ENCODE peak calls at places on chromosomes 11 and 22, in eight cellular contexts. One of them, this sample, is unnamed.

GRCh38 chr11:112734207-112734606 is 227.0 kb upstream of the NCAM1 start:
- DNase-seq in heart right ventricle: peak; percentile 27
- DNase-seq in right lobe of liver: no peak
- DNase-seq in small intestine: peak; percentile 7
- DNase-seq in fibroblast of lung: peak; percentile 29
- DNase-seq in psoas muscle: no peak
- DNase-seq in endodermal cell: peak; percentile 92
- DNase-seq in hepatocyte: peak; percentile 76
- DNase-seq in this sample: no peak

GRCh38 chr11:100876826-100877545 is 189.9 kb downstream of the ARHGAP42 start:
- DNase-seq in heart right ventricle: peak; percentile 20
- DNase-seq in right lobe of liver: no peak
- DNase-seq in small intestine: no peak
- DNase-seq in fibroblast of lung: peak; percentile 98
- DNase-seq in psoas muscle: no peak
- DNase-seq in endodermal cell: no peak
- DNase-seq in hepatocyte: peak; percentile 27
- DNase-seq in this sample: no peak

GRCh38 chr11:117837070-117837776 is 12.7 kb upstream of the FXYD2 start:
- DNase-seq in heart right ventricle: peak; percentile 5
- DNase-seq in right lobe of liver: peak; percentile 33
- DNase-seq in small intestine: no peak
- DNase-seq in fibroblast of lung: no peak
- DNase-seq in psoas muscle: no peak
- DNase-seq in endodermal cell: peak; percentile 47
- DNase-seq in hepatocyte: no peak
- DNase-seq in this sample: peak; percentile 10

GRCh38 chr11:125990244-125990643 is 44.4 kb downstream of the VSIG10L2 start:
- DNase-seq in heart right ventricle: peak; percentile 48
- DNase-seq in right lobe of liver: no peak
- DNase-seq in small intestine: no peak
- DNase-seq in fibroblast of lung: peak; percentile 86
- DNase-seq in psoas muscle: no peak
- DNase-seq in endodermal cell: no peak
- DNase-seq in hepatocyte: no peak
- DNase-seq in this sample: no peak

GRCh38 chr11:78698612-78699011 is 123.9 kb upstream of the NARS2 start:
- DNase-seq in heart right ventricle: peak; percentile 62
- DNase-seq in right lobe of liver: no peak
- DNase-seq in small intestine: no peak
- DNase-seq in fibroblast of lung: peak; percentile 92
- DNase-seq in psoas muscle: peak; percentile 49
- DNase-seq in endodermal cell: no peak
- DNase-seq in hepatocyte: no peak
- DNase-seq in this sample: no peak

GRCh38 chr22:20258584-20259335 is 9.4 kb downstream of the RTN4R start:
- DNase-seq in heart right ventricle: no peak
- DNase-seq in right lobe of liver: no peak
- DNase-seq in small intestine: no peak
- DNase-seq in fibroblast of lung: no peak
- DNase-seq in psoas muscle: no peak
- DNase-seq in endodermal cell: no peak
- DNase-seq in hepatocyte: no peak
- DNase-seq in this sample: no peak

GRCh38 chr11:12272821-12273617 is 104.4 kb upstream of the PARVA start:
- DNase-seq in heart right ventricle: no peak
- DNase-seq in right lobe of liver: no peak
- DNase-seq in small intestine: no peak
- DNase-seq in fibroblast of lung: peak; percentile 81
- DNase-seq in psoas muscle: no peak
- DNase-seq in endodermal cell: no peak
- DNase-seq in hepatocyte: no peak
- DNase-seq in this sample: no peak

GRCh38 chr11:17917556-17917955 is 95.3 kb downstream of the SERGEF start:
- DNase-seq in heart right ventricle: no peak
- DNase-seq in right lobe of liver: no peak
- DNase-seq in small intestine: no peak
- DNase-seq in fibroblast of lung: peak; percentile 8
- DNase-seq in psoas muscle: no peak
- DNase-seq in endodermal cell: no peak
- DNase-seq in hepatocyte: no peak
- DNase-seq in this sample: no peak

GRCh38 chr22:47621253-47621652 is 858.8 kb downstream of the TBC1D22A start:
- DNase-seq in heart right ventricle: no peak
- DNase-seq in right lobe of liver: no peak
- DNase-seq in small intestine: no peak
- DNase-seq in fibroblast of lung: no peak
- DNase-seq in psoas muscle: no peak
- DNase-seq in endodermal cell: peak; percentile 26
- DNase-seq in hepatocyte: no peak
- DNase-seq in this sample: no peak

GRCh38 chr22:27947461-27947860 is 28.4 kb upstream of the PITPNB start:
- DNase-seq in heart right ventricle: no peak
- DNase-seq in right lobe of liver: no peak
- DNase-seq in small intestine: no peak
- DNase-seq in fibroblast of lung: peak; percentile 30
- DNase-seq in psoas muscle: no peak
- DNase-seq in endodermal cell: no peak
- DNase-seq in hepatocyte: no peak
- DNase-seq in this sample: no peak

GRCh38 chr11:60757231-60757800 is 649 bp downstream of the MS4A15 start:
- DNase-seq in heart right ventricle: no peak
- DNase-seq in right lobe of liver: no peak
- DNase-seq in small intestine: no peak
- DNase-seq in fibroblast of lung: no peak
- DNase-seq in psoas muscle: no peak
- DNase-seq in endodermal cell: no peak
- DNase-seq in hepatocyte: no peak
- DNase-seq in this sample: no peak

GRCh38 chr22:23240639-23241389 is 60.5 kb downstream of the BCR start:
- DNase-seq in heart right ventricle: no peak
- DNase-seq in right lobe of liver: no peak
- DNase-seq in small intestine: no peak
- DNase-seq in fibroblast of lung: no peak
- DNase-seq in psoas muscle: no peak
- DNase-seq in endodermal cell: peak; percentile 81
- DNase-seq in hepatocyte: no peak
- DNase-seq in this sample: no peak

GRCh38 chr22:44392446-44392921 is 79.7 kb upstream of the SHISAL1 start:
- DNase-seq in heart right ventricle: no peak
- DNase-seq in right lobe of liver: peak; percentile 23
- DNase-seq in small intestine: no peak
- DNase-seq in fibroblast of lung: peak; percentile 40
- DNase-seq in psoas muscle: peak; percentile 8
- DNase-seq in endodermal cell: peak; percentile 45
- DNase-seq in hepatocyte: no peak
- DNase-seq in this sample: no peak

GRCh38 chr11:12762283-12762682 is 88.1 kb downstream of the TEAD1 start:
- DNase-seq in heart right ventricle: no peak
- DNase-seq in right lobe of liver: no peak
- DNase-seq in small intestine: no peak
- DNase-seq in fibroblast of lung: no peak
- DNase-seq in psoas muscle: no peak
- DNase-seq in endodermal cell: no peak
- DNase-seq in hepatocyte: no peak
- DNase-seq in this sample: no peak

GRCh38 chr11:116217006-116217405 is 555.8 kb downstream of the BUD13 start:
- DNase-seq in heart right ventricle: peak; percentile 21
- DNase-seq in right lobe of liver: no peak
- DNase-seq in small intestine: peak; percentile 49
- DNase-seq in fibroblast of lung: peak; percentile 27
- DNase-seq in psoas muscle: no peak
- DNase-seq in endodermal cell: no peak
- DNase-seq in hepatocyte: no peak
- DNase-seq in this sample: peak; percentile 49

GRCh38 chr22:42649261-42650056 is at the start of gene CYB5R3:
- DNase-seq in heart right ventricle: peak; percentile 88
- DNase-seq in right lobe of liver: peak; percentile 88
- DNase-seq in small intestine: peak; percentile 75
- DNase-seq in fibroblast of lung: peak; percentile 82
- DNase-seq in psoas muscle: peak; percentile 89
- DNase-seq in endodermal cell: peak; percentile 95
- DNase-seq in hepatocyte: peak; percentile 93
- DNase-seq in this sample: peak; percentile 84

GRCh38 chr11:110186456-110186855 is 93.3 kb downstream of the ZC3H12C start:
- DNase-seq in heart right ventricle: no peak
- DNase-seq in right lobe of liver: no peak
- DNase-seq in small intestine: no peak
- DNase-seq in fibroblast of lung: no peak
- DNase-seq in psoas muscle: no peak
- DNase-seq in endodermal cell: peak; percentile 41
- DNase-seq in hepatocyte: no peak
- DNase-seq in this sample: no peak

GRCh38 chr11:43868852-43869567 is 11.6 kb upstream of the ALKBH3 start:
- DNase-seq in heart right ventricle: no peak
- DNase-seq in right lobe of liver: no peak
- DNase-seq in small intestine: peak; percentile 58
- DNase-seq in fibroblast of lung: peak; percentile 77
- DNase-seq in psoas muscle: no peak
- DNase-seq in endodermal cell: no peak
- DNase-seq in hepatocyte: peak; percentile 38
- DNase-seq in this sample: no peak

DNA sequence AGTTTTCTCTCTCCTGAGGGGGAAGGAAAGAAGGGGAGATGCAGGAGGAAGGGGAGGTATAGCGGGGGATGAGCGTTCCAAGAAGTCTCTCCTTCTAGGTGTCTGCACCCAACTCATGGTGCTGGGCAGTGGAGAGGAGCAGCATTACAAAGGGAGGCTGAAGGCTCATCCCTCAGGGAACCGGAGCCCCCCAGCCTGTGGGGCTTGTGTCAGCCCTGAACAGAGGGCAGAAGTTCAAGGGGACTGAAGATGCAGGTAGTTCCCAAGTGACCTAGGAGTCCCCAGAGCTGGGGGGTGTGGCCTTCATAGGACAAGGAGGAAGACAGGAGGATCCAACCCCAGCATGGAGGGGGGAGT is 1.8 kb downstream of the C11orf68 start:
- DNase-seq in heart right ventricle: no peak
- DNase-seq in right lobe of liver: no peak
- DNase-seq in small intestine: no peak
- DNase-seq in fibroblast of lung: no peak
- DNase-seq in psoas muscle: no peak
- DNase-seq in endodermal cell: peak; percentile 45
- DNase-seq in hepatocyte: no peak
- DNase-seq in this sample: no peak
- H3K4me1 ChIP-seq in heart right ventricle: peaks cover 62% of the 10 kb centered on the region
- H3K4me1 ChIP-seq in right lobe of liver: peaks cover 21% of the 10 kb centered on the region
- H3K4me1 ChIP-seq in small intestine: peaks cover 3% of the 10 kb centered on the region
- H3K4me1 ChIP-seq in fibroblast of lung: peaks cover 53% of the 10 kb centered on the region
- H3K4me1 ChIP-seq in psoas muscle: peaks cover 51% of the 10 kb centered on the region
- H3K4me1 ChIP-seq in endodermal cell: peaks cover 7% of the 10 kb centered on the region
- H3K4me1 ChIP-seq in hepatocyte: peaks cover 43% of the 10 kb centered on the region
- H3K4me1 ChIP-seq in this sample: peaks cover 27% of the 10 kb centered on the region

GRCh38 chr11:128491195-128491936 is 96.0 kb downstream of the ETS1 start:
- DNase-seq in heart right ventricle: no peak
- DNase-seq in right lobe of liver: no peak
- DNase-seq in small intestine: no peak
- DNase-seq in fibroblast of lung: no peak
- DNase-seq in psoas muscle: no peak
- DNase-seq in endodermal cell: no peak
- DNase-seq in hepatocyte: no peak
- DNase-seq in this sample: no peak

GRCh38 chr11:128494418-128495332 is 92.7 kb downstream of the ETS1 start:
- DNase-seq in heart right ventricle: no peak
- DNase-seq in right lobe of liver: no peak
- DNase-seq in small intestine: no peak
- DNase-seq in fibroblast of lung: no peak
- DNase-seq in psoas muscle: no peak
- DNase-seq in endodermal cell: no peak
- DNase-seq in hepatocyte: no peak
- DNase-seq in this sample: no peak

GRCh38 chr11:128493570-128493965 is 93.8 kb downstream of the ETS1 start:
- DNase-seq in heart right ventricle: no peak
- DNase-seq in right lobe of liver: no peak
- DNase-seq in small intestine: no peak
- DNase-seq in fibroblast of lung: no peak
- DNase-seq in psoas muscle: no peak
- DNase-seq in endodermal cell: no peak
- DNase-seq in hepatocyte: no peak
- DNase-seq in this sample: no peak

GRCh38 chr11:128492903-128493569 is 94.3 kb downstream of the ETS1 start:
- DNase-seq in heart right ventricle: no peak
- DNase-seq in right lobe of liver: no peak
- DNase-seq in small intestine: no peak
- DNase-seq in fibroblast of lung: no peak
- DNase-seq in psoas muscle: no peak
- DNase-seq in endodermal cell: no peak
- DNase-seq in hepatocyte: no peak
- DNase-seq in this sample: no peak

GRCh38 chr11:128492461-128492860 is 94.9 kb downstream of the ETS1 start:
- DNase-seq in heart right ventricle: no peak
- DNase-seq in right lobe of liver: no peak
- DNase-seq in small intestine: no peak
- DNase-seq in fibroblast of lung: peak; percentile 72
- DNase-seq in psoas muscle: no peak
- DNase-seq in endodermal cell: no peak
- DNase-seq in hepatocyte: no peak
- DNase-seq in this sample: no peak
- H3K4me1 ChIP-seq in heart right ventricle: peaks cover 89% of the 10 kb centered on the region
- H3K4me1 ChIP-seq in right lobe of liver: peaks cover 13% of the 10 kb centered on the region
- H3K4me1 ChIP-seq in small intestine: no peaks in the 10 kb centered on the region
- H3K4me1 ChIP-seq in fibroblast of lung: peaks cover 56% of the 10 kb centered on the region
- H3K4me1 ChIP-seq in psoas muscle: peaks cover 67% of the 10 kb centered on the region
- H3K4me1 ChIP-seq in endodermal cell: peaks cover 10% of the 10 kb centered on the region
- H3K4me1 ChIP-seq in hepatocyte: peaks cover 16% of the 10 kb centered on the region
- H3K4me1 ChIP-seq in this sample: peaks cover 11% of the 10 kb centered on the region

DNA sequence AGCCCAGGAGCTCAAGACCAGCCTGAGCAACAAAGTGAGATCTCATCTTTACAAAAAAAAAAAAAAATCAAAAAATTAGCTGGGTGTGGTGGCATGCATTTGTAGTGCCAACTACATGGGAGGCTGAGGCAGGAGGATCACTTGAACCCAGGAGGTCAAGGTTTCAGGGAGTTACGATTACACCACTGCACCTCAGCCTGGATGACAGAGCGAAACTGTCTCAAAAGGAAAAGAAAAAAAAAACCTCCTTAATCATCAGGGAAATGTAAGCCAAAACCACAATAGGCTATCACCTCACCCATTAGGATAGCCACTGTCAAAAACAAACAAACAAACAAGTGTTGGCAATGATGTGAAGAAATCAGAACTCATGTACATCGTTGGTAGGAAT is 13.4 kb downstream of the DGCR2 start:
- DNase-seq in heart right ventricle: no peak
- DNase-seq in right lobe of liver: no peak
- DNase-seq in small intestine: no peak
- DNase-seq in fibroblast of lung: no peak
- DNase-seq in psoas muscle: no peak
- DNase-seq in endodermal cell: no peak
- DNase-seq in hepatocyte: no peak
- DNase-seq in this sample: no peak
- H3K4me1 ChIP-seq in heart right ventricle: peaks cover 45% of the 10 kb centered on the region
- H3K4me1 ChIP-seq in right lobe of liver: peaks cover 7% of the 10 kb centered on the region
- H3K4me1 ChIP-seq in small intestine: no peaks in the 10 kb centered on the region
- H3K4me1 ChIP-seq in fibroblast of lung: peaks cover 3% of the 10 kb centered on the region
- H3K4me1 ChIP-seq in psoas muscle: peaks cover 88% of the 10 kb centered on the region
- H3K4me1 ChIP-seq in endodermal cell: peaks cover 3% of the 10 kb centered on the region
- H3K4me1 ChIP-seq in hepatocyte: peaks cover 10% of the 10 kb centered on the region
- H3K4me1 ChIP-seq in this sample: peaks cover 10% of the 10 kb centered on the region

DNA sequence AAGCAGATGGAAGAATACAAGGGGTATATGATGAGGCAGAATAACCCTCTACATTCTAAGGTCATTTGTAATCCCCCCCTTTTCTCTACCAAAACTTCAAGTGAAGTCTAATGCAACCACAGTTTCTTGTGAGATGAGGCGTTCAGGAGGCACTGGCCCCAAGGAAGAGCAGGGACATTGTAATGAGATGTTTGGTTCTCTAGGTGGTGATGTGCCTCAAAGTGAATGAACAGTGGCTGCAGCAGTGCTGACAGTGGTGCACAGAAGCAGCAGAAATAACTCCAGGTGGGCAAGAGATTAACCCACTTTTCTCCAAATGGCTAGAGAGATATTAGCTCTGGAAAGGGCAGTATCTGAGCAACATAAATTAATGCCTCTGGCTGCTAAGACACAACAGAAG is 33.8 kb downstream of the PDGFD start:
- DNase-seq in heart right ventricle: no peak
- DNase-seq in right lobe of liver: no peak
- DNase-seq in small intestine: no peak
- DNase-seq in fibroblast of lung: no peak
- DNase-seq in psoas muscle: no peak
- DNase-seq in endodermal cell: no peak
- DNase-seq in hepatocyte: no peak
- DNase-seq in this sample: no peak
- H3K4me1 ChIP-seq in heart right ventricle: no peaks in the 10 kb centered on the region
- H3K4me1 ChIP-seq in right lobe of liver: no peaks in the 10 kb centered on the region
- H3K4me1 ChIP-seq in small intestine: no peaks in the 10 kb centered on the region
- H3K4me1 ChIP-seq in fibroblast of lung: no peaks in the 10 kb centered on the region
- H3K4me1 ChIP-seq in psoas muscle: no peaks in the 10 kb centered on the region
- H3K4me1 ChIP-seq in endodermal cell: no peaks in the 10 kb centered on the region
- H3K4me1 ChIP-seq in hepatocyte: no peaks in the 10 kb centered on the region
- H3K4me1 ChIP-seq in this sample: no peaks in the 10 kb centered on the region